ENCODE peak calls at places on chromosome 17, in four cellular contexts. T is tibial nerve, X is hepatocyte, E is mesendoderm. C is an unnamed sample. For H3K4me1, the result is how much of the 10 kb centered on the place peaks cover.

GRCh38 chr17:2101448-2102257 is 46.8 kb downstream of the HIC1 start:
- DNase-seq in T (no peak), X (no peak), E (no peak), C (peak)

GRCh38 chr17:18119166-18119745 is 10.7 kb downstream of the MYO15A start:
- DNase-seq in T (no peak), X (no peak), E (no peak), C (no peak)

GRCh38 chr17:59561042-59561441 is 4.4 kb upstream of the DHX40 start:
- DNase-seq in T (no peak), X (peak), E (peak), C (no peak)

GRCh38 chr17:17028059-17028877 is 14.0 kb upstream of the MPRIP start:
- DNase-seq in T (peak), X (peak), E (peak), C (peak)

GRCh38 chr17:15343749-15344148 is 2.4 kb upstream of the TEKT3 start:
- DNase-seq in T (no peak), X (peak), E (peak), C (no peak)

GRCh38 chr17:29592850-29593545 is at the start of gene ANKRD13B:
- DNase-seq in T (no peak), X (peak), E (no peak), C (peak)

GRCh38 chr17:10741416-10742140 is 11.8 kb upstream of the TMEM220 start:
- DNase-seq in T (no peak), X (no peak), E (no peak), C (no peak)

GRCh38 chr17:3845361-3845753 is 689 bp downstream of the NCBP3 start:
- DNase-seq in T (no peak), X (peak), E (peak), C (no peak)

GRCh38 chr17:31621566-31621965 is 230.1 kb downstream of the RAB11FIP4 start:
- DNase-seq in T (no peak), X (no peak), E (no peak), C (no peak)

GRCh38 chr17:31093866-31094599 is 744 bp upstream of the NF1 start:
- DNase-seq in T (no peak), X (peak), E (peak), C (peak)

GRCh38 chr17:1786708-1787107 is 24.8 kb downstream of the SERPINF1 start:
- DNase-seq in T (no peak), X (no peak), E (no peak), C (no peak)

GRCh38 chr17:63476494-63476856 is 386 bp upstream of the ACE start:
- DNase-seq in T (no peak), X (peak), E (peak), C (peak)

GRCh38 chr17:50684612-50685333 is 22.9 kb downstream of the ANKRD40 start:
- DNase-seq in T (no peak), X (peak), E (peak), C (peak)

GRCh38 chr17:4747847-4748246 is 8.1 kb upstream of the CXCL16 start:
- DNase-seq in T (no peak), X (no peak), E (no peak), C (no peak)

GRCh38 chr17:7857724-7858486 is at the start of gene CYB5D1:
- DNase-seq in T (peak), X (peak), E (peak), C (peak)

GRCh38 chr17:62668091-62668804 is 40.8 kb downstream of the MRC2 start:
- DNase-seq in T (no peak), X (no peak), E (no peak), C (no peak)

GRCh38 chr17:17227608-17228520 is 9.1 kb downstream of the FLCN start:
- DNase-seq in T (no peak), X (no peak), E (no peak), C (no peak)

GRCh38 chr17:16040710-16041251 is 41.2 kb downstream of the TTC19 start:
- DNase-seq in T (no peak), X (peak), E (no peak), C (no peak)

DNA sequence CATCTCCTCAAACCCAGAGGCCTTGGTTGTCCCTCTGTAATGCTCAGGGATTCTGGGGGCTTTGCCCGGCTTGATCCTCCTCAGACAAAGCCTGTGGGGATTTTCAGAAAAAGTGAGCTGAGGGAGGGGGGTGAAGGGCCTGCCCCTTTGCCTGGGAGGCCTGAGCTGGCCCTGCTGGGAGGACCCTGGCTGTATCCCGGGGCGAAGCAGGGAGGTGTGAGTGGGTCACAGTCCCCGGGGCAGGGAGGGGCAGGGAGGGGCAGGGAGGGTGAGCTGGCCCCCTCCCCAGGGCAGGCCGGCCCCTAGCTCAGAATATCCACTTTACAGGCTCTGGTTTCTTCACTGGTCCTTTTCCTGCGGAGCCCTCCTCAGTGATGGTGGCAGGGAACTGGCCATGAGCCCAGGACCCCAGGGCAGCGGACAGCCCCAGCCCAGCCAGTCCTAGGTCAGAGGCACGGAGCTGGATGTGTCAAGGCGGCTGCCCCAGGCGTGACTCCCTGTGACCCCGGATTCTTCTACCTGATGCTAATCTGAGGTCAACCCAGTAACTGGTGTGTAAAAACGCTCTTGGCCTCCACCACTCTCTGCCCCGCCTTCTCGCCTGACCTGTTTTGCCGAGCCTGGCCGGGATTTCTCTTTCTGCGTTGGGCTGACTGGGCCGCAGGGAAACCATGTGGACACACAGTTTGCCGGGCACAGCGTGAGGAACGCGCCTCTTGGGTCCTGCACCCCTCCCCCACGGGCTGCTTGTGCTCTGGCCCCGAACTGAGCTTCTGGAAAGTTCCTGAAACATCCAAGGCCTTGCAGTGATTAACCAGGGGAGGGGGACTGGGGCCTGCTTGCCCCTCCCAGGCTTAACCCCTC is 5.8 kb upstream of the FASN start:
- DNase-seq in T (peak), X (peak), E (peak), C (peak)
- H3K27ac ChIP-seq in T (peak), X (peak), E (peak), C (peak)

GRCh38 chr17:35025541-35025940 is 38.0 kb downstream of the RFFL start:
- DNase-seq in T (no peak), X (no peak), E (no peak), C (no peak)

GRCh38 chr17:35021520-35022380 is 41.4 kb downstream of the LIG3 start:
- DNase-seq in T (no peak), X (no peak), E (no peak), C (no peak)

GRCh38 chr17:35022536-35023063 is 40.9 kb downstream of the RFFL start:
- DNase-seq in T (no peak), X (peak), E (peak), C (no peak)

GRCh38 chr17:35019386-35020179 is 39.3 kb downstream of the LIG3 start:
- DNase-seq in T (no peak), X (no peak), E (no peak), C (no peak)

DNA sequence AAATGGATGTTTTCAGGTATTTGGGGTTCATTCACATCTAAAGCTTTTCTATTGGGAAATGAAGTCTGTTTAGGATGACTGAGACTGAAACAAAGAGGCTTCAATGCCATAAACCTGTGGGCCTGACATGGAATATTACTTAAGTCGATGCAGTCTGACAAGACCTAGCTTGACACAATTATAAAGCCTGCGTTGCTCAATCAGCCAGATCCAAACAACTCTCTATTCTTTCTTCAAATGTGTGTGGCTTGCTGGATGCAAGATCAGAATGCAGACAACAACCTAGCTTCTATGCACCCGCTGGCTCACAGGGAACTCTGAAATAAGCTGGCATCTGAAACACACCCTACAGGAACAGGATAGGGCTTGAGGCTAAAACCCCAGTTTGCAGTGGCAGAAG is 40.0 kb downstream of the RFFL start:
- DNase-seq in T (no peak), X (no peak), E (no peak), C (no peak)
- H3K4me1 ChIP-seq in T (under half), X (under half), E (under half), C (under half)

DNA sequence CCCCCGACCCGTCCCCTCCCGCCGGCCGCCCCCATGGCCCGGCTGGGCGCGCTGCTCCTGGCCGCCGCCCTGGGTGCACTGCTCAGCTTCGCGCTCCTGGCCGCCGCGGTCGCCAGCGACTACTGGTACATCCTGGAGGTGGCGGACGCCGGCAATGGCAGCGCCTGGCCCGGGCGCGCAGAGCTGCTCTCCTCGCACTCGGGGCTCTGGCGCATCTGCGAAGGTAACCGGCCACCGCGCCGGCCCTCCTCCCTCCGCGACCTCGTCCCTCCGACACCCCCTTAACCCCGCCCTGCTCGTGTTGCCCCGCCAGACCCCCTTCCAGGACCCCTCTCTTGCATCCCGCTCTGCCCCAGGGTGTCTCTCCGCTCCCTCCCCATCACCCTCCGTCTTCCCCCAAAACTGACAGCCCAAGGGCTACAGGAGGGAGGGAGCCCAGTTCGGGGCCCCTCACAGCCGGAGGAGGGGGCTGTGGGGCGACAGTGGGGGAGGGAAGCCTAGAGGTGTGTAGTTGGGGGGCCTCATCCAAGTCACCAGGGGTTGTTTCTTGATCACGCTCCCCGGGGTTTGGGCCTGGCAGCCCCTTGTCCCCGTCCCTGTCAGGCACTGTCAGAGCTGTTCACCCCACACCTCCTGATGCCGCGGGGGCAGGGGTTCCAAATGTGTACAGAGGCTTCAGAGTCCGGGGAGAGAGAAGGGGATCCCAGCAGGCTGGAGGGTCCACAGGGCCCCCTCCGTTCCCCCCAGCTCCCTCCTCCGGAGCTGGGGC is 744 bp downstream of the TMEM235 start:
- DNase-seq in T (no peak), X (peak), E (peak), C (peak)
- H3K27ac ChIP-seq in T (no peak), X (no peak), E (no peak), C (no peak)

DNA sequence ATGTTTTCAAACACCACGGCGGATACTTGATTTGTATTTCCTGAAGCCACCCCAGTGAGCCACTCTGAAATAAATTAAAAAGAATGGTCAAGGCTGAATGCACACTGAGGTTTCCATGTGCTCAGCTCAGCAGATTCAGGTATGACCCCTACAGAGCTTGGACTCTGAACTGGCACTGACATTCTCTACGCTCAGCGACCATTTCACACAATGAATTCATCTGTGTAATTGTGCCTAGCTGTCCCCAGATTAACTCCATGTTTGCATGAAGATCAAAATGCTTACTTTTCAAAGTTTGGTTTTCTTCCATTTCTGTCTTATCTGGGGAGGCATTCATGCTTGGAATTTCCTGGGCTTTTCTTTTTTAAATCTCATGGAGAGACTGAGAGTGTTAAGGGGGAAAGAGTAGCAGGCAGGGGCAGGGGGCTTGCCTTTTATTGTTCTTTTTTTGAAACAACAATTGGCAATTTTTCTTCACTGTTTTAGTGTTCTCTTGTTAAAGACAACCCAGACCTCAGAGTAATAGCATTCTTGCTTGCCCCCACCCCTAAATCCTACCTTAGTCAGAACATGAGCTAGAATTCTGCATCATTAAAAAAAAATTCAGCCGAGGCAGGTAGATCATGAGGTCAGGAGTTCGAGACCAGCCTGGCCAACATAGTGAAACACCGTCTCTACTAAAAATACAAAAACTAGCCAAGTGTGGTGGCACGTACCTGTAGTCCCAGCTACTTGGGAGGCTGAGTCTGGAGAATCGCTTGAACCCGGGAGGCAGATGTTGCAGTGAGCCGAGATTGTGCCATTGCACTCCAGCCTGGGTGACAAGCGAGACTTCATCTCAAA is 85.5 kb upstream of the HNF1B start:
- DNase-seq in T (no peak), X (peak), E (no peak), C (no peak)
- H3K4me1 ChIP-seq in T (under half), X (under half), E (under half), C (under half)

DNA sequence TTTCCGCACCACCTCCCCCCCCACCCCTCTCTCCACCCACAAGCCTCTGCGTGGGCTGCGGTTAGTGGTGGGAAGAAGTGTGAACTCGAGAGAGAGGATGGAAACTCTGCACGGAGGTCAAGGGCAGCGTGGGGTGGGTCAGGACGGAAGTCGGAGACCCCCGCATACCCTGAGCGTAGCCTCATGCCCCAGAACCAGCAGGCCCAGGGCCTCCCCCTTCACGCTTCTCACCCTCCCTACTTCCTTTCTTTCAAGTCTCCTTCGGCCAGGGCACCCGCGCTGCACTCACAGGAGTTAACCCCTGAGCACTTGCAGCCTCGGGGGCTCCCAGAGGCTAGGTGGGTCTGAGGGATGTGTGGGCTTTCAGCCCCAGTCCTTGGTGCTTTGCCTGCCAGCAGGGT is 9.2 kb downstream of the TBKBP1 start:
- DNase-seq in T (no peak), X (no peak), E (no peak), C (no peak)
- H3K27ac ChIP-seq in T (no peak), X (no peak), E (no peak), C (no peak)

DNA sequence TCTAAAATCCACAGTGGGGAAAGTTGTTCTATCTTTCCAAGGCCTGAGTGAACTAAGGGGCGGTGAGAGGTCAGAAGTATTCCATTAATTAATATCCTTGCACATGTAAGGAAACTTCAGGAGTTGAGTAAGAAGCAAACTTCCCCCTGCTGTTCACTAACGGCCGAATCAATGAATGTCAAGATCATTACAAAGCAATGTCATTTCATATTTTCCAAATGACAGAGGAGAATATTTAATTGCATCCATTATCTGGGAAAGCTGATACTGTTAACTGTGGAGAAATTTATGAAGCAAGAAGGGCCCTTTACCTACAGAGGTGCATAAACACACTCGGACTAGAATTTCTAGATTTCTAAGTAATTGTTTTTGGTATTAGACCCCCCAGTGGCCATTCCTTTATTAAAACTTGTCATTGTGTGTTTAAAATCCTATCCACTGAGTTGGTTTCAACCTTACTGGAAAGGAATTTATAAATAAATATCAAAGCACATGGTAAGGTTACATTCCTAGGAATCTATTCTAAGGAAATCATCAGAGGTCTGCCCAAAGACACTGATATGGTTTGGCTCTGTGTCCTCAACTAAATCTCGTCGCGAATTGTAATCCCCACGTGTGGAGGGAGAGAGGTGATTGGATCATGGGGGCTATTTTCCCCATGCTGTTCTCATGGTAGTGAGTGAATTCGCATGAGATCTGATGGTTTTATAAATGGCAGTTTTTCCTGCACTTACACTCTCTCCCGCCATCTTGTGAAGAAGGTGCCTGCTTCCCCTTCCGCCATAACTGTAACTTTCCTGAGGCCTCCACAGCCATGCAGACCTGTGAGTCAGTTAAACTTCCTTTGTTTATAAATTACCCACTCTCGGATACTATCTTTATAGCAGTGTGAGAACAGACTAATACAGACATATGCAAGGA is 20.4 kb upstream of the SMURF2 start:
- DNase-seq in T (no peak), X (no peak), E (no peak), C (no peak)
- H3K4me1 ChIP-seq in T (under half), X (under half), E (under half), C (under half)

DNA sequence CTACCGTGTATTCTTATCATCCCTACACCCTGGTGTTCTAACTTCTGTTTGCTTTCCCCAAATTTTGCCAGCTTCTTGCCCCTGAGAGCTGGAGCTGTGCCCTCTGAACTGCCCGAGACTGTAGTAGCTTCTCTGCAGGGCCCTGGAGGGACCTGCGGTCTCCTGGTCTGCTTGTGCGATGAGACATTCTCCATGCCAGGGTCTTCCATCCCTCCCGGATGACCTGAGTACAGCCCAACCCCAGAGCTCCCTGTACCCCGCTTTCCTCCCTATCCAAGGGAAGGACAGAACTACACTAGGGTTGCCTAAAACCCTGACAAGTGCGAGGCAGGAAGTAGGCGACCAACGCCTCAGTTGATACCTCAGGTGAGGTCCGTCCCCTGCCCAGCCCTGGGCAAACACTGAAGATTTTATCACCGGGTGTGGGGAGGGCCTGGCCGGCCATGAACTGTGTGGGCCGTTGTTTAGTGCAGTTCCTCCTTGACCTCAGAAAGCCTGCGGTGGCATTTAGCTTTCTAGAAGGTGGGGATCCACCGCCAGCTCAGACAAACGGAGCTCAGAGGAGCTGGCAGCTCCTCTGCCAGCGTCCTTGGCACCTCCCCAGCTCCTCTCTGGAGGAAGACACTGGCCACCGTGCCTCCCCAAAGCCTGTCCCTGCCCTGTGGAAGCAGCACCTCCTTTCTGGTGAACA is 13.7 kb downstream of the CANT1 start:
- DNase-seq in T (no peak), X (peak), E (no peak), C (peak)
- H3K27ac ChIP-seq in T (peak), X (peak), E (no peak), C (no peak)